ENCODE peak calls at places on chromosomes 13 and 19, in six cellular contexts. O is transverse colon, G is Panc1, W is breast epithelium, E is GM23338, H is GM12878. K is an unnamed sample.

GRCh38 chr19:5436101-5436947 is 18.9 kb upstream of the ZNRF4 start:
- DNase-seq in O (no peak), G (no peak), W (no peak), E (peak), H (no peak), K (no peak)

GRCh38 chr19:10430505-10431253 is 10.3 kb downstream of the PDE4A start:
- DNase-seq in O (peak), G (no peak), W (no peak), E (peak), H (no peak), K (no peak)

GRCh38 chr19:23571175-23571574 is 115.8 kb downstream of the ZNF675 start:
- DNase-seq in O (no peak), G (no peak), W (no peak), E (peak), H (no peak), K (no peak)

GRCh38 chr19:12774588-12775555 is at the start of gene HOOK2:
- DNase-seq in O (peak), G (no peak), W (peak), E (peak), H (no peak), K (no peak)

GRCh38 chr13:44004881-44005280 is 125.2 kb downstream of the LACC1 start:
- DNase-seq in O (no peak), G (no peak), W (no peak), E (no peak), H (no peak), K (no peak)

GRCh38 chr19:39969266-39969665 is 1.7 kb upstream of the PSMC4 start:
- DNase-seq in O (no peak), G (no peak), W (no peak), E (no peak), H (no peak), K (no peak)

GRCh38 chr19:45484273-45484945 is 12.4 kb downstream of the RTN2 start:
- DNase-seq in O (no peak), G (no peak), W (no peak), E (no peak), H (no peak), K (no peak)

GRCh38 chr19:33226550-33227241 is 1.0 kb upstream of the SLC7A10 start:
- DNase-seq in O (peak), G (no peak), W (no peak), E (peak), H (no peak), K (no peak)

GRCh38 chr19:44657211-44657921 is 13.7 kb downstream of the PVR start:
- DNase-seq in O (peak), G (no peak), W (no peak), E (peak), H (no peak), K (no peak)

GRCh38 chr19:4061683-4062575 is 4.8 kb downstream of the ZBTB7A start:
- DNase-seq in O (peak), G (no peak), W (peak), E (peak), H (no peak), K (no peak)

GRCh38 chr13:41370736-41371135 is 59.7 kb downstream of the NAA16 start:
- DNase-seq in O (no peak), G (no peak), W (no peak), E (no peak), H (no peak), K (no peak)

GRCh38 chr13:106331116-106331515 is 204.3 kb downstream of the EFNB2 start:
- DNase-seq in O (no peak), G (no peak), W (no peak), E (no peak), H (no peak), K (no peak)

GRCh38 chr19:19064811-19065745 is 1.3 kb downstream of the SLC25A42 start:
- DNase-seq in O (peak), G (no peak), W (no peak), E (peak), H (no peak), K (no peak)

GRCh38 chr13:106570354-106570822 is 2.5 kb upstream of the ARGLU1 start:
- DNase-seq in O (peak), G (no peak), W (peak), E (peak), H (no peak), K (no peak)

GRCh38 chr19:31064486-31064885 is 284.8 kb downstream of the TSHZ3 start:
- DNase-seq in O (no peak), G (no peak), W (no peak), E (no peak), H (no peak), K (no peak)

GRCh38 chr13:74629985-74630384 is 495.8 kb upstream of the KLF12 start:
- DNase-seq in O (no peak), G (no peak), W (no peak), E (no peak), H (no peak), K (no peak)

GRCh38 chr13:104008571-104009435 is 942.6 kb upstream of the SLC10A2 start:
- DNase-seq in O (no peak), G (no peak), W (no peak), E (no peak), H (no peak), K (no peak)

GRCh38 chr19:53467138-53467502 is 413 bp upstream of the ZNF813 start:
- DNase-seq in O (peak), G (no peak), W (no peak), E (no peak), H (no peak), K (no peak)

GRCh38 chr13:95523598-95523997 is 28.9 kb upstream of the CLDN10 start:
- DNase-seq in O (no peak), G (no peak), W (no peak), E (no peak), H (no peak), K (no peak)

GRCh38 chr13:60226507-60226906 is 62.8 kb upstream of the DIAPH3 start:
- DNase-seq in O (peak), G (no peak), W (no peak), E (peak), H (no peak), K (no peak)

DNA sequence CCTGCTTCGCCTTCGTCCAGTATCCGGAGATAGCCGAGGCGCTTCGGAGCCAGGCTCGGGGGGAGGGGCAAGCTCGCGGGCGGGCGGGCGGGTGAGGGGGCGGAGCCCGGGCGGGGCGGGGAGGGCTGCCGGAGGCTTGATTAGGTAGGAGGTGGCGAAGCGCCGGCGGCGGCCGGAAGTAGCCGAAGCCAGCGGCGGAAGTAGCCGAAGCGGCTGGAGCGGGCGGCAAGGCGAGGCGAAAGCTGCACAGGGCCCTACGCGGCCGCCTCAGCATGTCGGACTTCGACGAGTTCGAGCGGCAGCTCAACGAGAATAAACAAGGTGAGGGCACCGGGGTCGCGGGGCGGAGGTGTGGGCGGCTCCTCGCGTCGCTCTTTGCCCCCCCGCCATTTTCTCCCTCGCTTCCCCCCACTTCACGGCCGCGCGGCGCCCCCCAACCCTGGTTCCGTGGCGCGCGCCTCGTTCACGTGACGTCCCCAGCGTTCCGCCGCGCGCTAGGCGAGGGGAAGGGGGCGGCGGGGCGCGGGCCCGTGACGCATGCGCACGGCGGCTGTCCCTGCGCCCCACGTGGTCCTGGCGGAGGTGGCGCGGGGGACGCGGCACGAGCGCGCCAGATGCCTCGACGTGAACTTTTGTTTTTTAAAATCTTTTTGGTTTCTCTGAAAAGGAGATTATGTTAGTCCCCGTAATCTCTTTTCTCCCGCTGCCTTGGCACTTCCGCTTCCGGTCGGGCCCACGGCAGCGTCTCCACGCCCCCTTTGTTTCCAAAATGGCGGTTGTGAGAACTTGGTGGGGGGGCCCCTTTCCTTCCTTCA is at the start of gene U2AF2:
- DNase-seq in O (peak), G (no peak), W (peak), E (peak), H (no peak), K (peak)
- TF ChIP-seq POLR2AphosphoS5 in O (peak), G (peak), W (peak), E (peak), H (peak), K (peak)

DNA sequence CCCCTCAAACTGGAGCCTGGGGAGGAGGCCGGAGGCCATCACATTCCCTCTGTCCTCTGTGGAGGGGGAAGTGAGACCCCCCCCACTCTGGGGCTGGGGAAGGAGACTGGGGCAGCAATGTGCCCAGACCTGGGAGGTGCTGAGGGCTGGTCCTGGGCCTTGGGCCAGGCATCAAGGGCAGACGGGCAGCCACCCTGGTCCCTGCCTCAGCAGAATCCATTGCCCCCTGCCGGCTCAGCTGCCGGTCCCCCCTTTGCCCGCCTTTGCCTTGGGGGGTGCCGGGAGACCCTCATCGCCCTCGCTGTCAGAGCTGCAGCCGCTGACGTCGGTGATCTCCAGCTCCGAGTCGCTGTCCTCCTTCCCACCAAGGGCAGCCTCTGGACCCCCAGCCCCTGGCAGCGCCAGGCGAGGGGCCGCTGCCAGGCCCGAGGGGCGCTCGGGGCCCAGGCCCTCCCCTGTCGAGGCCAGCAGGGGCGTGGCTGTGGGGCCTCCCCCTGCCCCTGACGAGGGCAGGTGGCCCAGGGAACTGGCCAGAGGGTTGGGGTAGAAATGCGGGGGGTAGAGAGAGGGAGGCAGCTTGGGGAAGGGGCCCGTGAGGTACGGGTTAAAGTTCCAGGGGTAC is 20.1 kb downstream of the ERFL start:
- DNase-seq in O (no peak), G (no peak), W (no peak), E (no peak), H (no peak), K (no peak)
- H3K27ac ChIP-seq in O (no peak), G (no peak), W (no peak), E (no peak), H (no peak), K (no peak)

GRCh38 chr19:7197169-7197759 is 97.0 kb downstream of the INSR start:
- DNase-seq in O (peak), G (peak), W (peak), E (peak), H (peak), K (peak)
- TF ChIP-seq POLR2AphosphoS5 in O (no peak), G (no peak), W (no peak), E (no peak), H (peak), K (peak)

GRCh38 chr19:2428027-2428690 is 773 bp upstream of the TIMM13 start:
- DNase-seq in O (peak), G (no peak), W (no peak), E (peak), H (no peak), K (no peak)

GRCh38 chr19:2427323-2428026 is at the start of gene TIMM13:
- DNase-seq in O (peak), G (peak), W (peak), E (peak), H (peak), K (peak)

GRCh38 chr19:2429917-2430570 is 2.7 kb upstream of the TIMM13 start:
- DNase-seq in O (no peak), G (no peak), W (no peak), E (no peak), H (no peak), K (no peak)

GRCh38 chr19:2426661-2427322 is 594 bp downstream of the TIMM13 start:
- DNase-seq in O (peak), G (no peak), W (no peak), E (peak), H (no peak), K (no peak)

GRCh38 chr19:2428756-2429711 is 1.6 kb upstream of the TIMM13 start:
- DNase-seq in O (no peak), G (no peak), W (no peak), E (peak), H (no peak), K (no peak)
- H3K27ac ChIP-seq in O (peak), G (peak), W (no peak), E (peak), H (no peak), K (no peak)

GRCh38 chr19:14004619-14005380 is 1.3 kb downstream of the RFX1 start:
- DNase-seq in O (peak), G (no peak), W (no peak), E (no peak), H (peak), K (no peak)

GRCh38 chr19:14003279-14004051 is 2.7 kb downstream of the RFX1 start:
- DNase-seq in O (no peak), G (no peak), W (no peak), E (no peak), H (no peak), K (no peak)

GRCh38 chr19:14006085-14006765 is at the start of gene RFX1:
- DNase-seq in O (peak), G (peak), W (peak), E (peak), H (peak), K (peak)

GRCh38 chr19:14006766-14007562 is 844 bp upstream of the RFX1 start:
- DNase-seq in O (no peak), G (no peak), W (peak), E (peak), H (no peak), K (no peak)

DNA sequence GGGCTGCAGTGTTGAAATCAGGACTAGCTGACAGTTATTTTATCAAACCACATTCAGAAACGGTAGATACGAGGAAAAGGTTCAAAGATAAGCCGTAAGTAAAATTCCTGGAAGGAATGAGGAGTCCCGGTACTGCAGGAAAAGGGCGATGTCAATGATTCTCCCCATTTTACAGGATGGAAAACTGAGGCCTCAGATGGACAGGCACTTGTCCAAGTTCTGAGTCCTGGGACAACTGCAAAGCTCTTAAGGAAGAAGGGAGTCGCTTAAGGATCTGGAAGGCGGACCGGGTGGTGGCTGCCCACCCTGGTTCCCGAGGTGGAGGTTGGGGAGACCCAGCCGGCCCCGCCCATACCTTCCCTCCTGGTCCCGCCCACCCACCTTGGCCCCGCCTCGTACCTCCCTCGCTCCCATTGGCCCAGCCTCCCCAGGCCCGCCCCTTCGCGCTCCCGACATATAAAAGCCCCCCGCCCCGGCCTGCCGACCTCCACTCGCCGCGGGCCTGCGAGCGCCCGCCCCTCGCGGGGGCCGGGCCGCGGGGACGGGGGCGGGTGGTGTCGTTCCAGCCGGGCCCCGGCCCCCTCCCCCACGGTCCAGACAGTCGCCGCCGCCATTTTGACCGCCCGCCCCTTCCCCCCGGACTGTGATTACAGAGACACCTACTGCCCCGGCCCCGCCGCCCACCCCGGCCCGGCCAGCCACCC is 587 bp downstream of the RFX1 start:
- DNase-seq in O (peak), G (no peak), W (peak), E (peak), H (peak), K (no peak)
- TF ChIP-seq POLR2AphosphoS5 in O (no peak), G (peak), W (no peak), E (peak), H (peak), K (peak)

DNA sequence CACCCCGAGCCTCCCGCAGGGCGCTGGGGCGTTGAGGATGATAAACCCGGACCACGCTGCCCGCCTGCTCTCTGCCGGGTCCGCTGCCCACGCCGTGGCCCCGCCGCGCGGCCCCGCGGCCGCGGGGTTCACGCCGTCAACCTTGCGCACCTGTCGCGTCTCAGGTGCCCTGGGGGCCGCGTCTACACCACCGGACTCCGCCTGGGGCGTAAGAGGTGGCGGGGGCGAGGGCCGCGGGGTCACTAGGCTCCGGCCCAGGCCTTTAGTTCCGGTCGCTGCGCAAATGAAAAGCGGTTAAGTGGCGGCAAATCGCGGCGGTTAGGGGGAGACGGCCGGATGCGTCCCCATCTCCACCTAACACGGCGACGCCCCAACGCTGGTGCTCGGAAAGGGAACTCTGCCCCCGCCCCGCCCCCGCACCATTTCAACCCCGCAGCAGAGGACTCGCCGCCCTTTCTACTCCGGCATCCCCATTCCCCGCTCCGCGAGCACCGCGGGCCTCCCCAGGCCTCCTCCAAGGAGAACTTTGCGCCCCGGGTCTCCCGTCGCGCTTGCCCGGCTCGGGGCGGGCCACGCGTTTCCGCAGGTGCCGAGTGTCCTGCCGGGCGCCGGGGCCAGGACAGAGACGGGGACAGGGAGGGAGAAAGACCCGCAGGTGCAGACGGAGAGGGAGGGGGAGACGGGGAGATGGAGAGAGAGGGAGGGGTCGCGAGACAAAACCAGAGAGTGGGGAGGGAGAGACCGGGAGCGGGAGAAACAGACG is 4.3 kb downstream of the ONECUT3 start:
- DNase-seq in O (no peak), G (no peak), W (no peak), E (no peak), H (no peak), K (no peak)
- H3K27ac ChIP-seq in O (no peak), G (peak), W (no peak), E (no peak), H (no peak), K (no peak)

DNA sequence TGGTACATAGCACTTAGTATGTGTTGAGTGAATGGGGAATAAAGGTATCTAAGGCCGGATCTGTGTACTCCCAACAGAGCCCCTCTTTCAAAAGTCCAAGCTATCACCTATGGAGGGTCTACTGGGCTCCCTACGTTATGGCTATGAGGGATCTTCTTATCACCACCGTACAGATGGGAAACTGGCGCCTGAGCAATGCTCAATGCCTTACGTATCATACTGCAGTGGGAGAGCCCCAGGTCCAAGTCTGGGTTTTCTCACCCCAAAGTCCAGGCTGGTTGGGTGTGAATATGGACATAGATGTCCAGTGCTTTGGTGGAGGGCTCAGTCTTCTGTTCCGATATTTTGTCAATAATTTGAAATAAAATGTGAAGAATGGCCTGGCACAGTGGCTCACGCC is 13.1 kb upstream of the GGACT start:
- DNase-seq in O (no peak), G (no peak), W (no peak), E (no peak), H (no peak), K (no peak)
- TF ChIP-seq POLR2AphosphoS5 in O (no peak), G (no peak), W (no peak), E (no peak), H (no peak), K (no peak)

DNA sequence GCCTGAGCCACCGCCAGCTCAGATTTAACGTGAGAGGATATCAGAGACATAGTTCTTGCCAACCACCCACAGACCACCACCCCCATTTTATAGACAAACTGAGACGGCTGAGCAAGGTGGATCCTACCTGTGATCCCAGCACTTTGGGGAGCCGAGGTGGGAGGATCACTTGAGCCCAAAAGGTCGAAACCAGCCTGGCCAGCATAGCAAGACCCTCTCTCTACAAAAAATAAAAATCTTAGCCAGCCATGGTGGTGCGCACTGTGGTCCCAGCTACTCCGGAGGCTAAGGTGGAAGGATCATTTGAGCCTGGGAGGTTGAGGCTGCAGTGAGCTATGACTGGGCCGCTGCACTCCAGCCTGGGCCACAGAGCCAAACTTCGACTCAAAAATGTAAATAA is 30.6 kb upstream of the NDUFS7 start:
- DNase-seq in O (no peak), G (no peak), W (no peak), E (no peak), H (no peak), K (no peak)
- H3K27ac ChIP-seq in O (no peak), G (no peak), W (no peak), E (no peak), H (no peak), K (no peak)

K was measured in vagina.